ENCODE peak calls at places on chromosome 20, in nine cellular contexts. Z is esophagus muscularis mucosa, B is ovary, D is transverse colon, Y is testis, R is spleen, C is uterus, A is sigmoid colon, U is erythroblast. I is an unnamed sample.

GRCh38 chr20:371755-372542 is 8.6 kb upstream of the TRIB3 start:
- DNase-seq in U (peak), Z (no peak), D (peak), C (peak), B (no peak), R (peak), Y (no peak), A (peak), I (no peak)

GRCh38 chr20:1718604-1719384 is 61.2 kb upstream of the SIRPG start:
- DNase-seq in Z (peak), C (peak), U (peak), B (no peak), D (no peak), R (no peak), Y (no peak), A (peak), I (peak)

GRCh38 chr20:24684954-24685691 is 215.7 kb downstream of the SYNDIG1 start:
- DNase-seq in R (peak), D (no peak), Z (no peak), U (no peak), C (no peak), A (peak), B (no peak), Y (no peak), I (peak)

GRCh38 chr20:2519115-2519815 is 10.6 kb upstream of the ZNF343 start:
- DNase-seq in C (no peak), D (no peak), B (no peak), R (no peak), A (no peak), Z (peak), U (no peak), Y (no peak), I (no peak)

GRCh38 chr20:63467294-63468083 is 5.0 kb downstream of the KCNQ2 start:
- DNase-seq in C (no peak), Z (no peak), Y (no peak), A (no peak), D (no peak), U (no peak), R (no peak), B (no peak), I (no peak)

GRCh38 chr20:47754301-47754700 is 31.0 kb downstream of the SULF2 start:
- DNase-seq in B (no peak), R (no peak), U (no peak), Z (no peak), A (no peak), Y (no peak), D (no peak), C (no peak), I (no peak)

GRCh38 chr20:34377072-34377847 is 14.2 kb downstream of the ITCH start:
- DNase-seq in U (no peak), D (no peak), B (no peak), Z (no peak), R (no peak), Y (no peak), A (no peak), C (no peak), I (no peak)

GRCh38 chr20:38599410-38599882 is 2.2 kb upstream of the ARHGAP40 start:
- DNase-seq in Z (no peak), U (peak), Y (peak), B (no peak), C (no peak), D (no peak), A (no peak), R (no peak), I (no peak)

GRCh38 chr20:36827541-36828279 is 48.2 kb upstream of the TLDC2 start:
- DNase-seq in B (no peak), A (peak), Y (peak), Z (no peak), U (no peak), R (no peak), D (no peak), C (no peak), I (no peak)

GRCh38 chr20:10002871-10003270 is 31.9 kb upstream of the ANKEF1 start:
- DNase-seq in Y (no peak), Z (no peak), D (no peak), C (no peak), A (no peak), R (no peak), U (no peak), B (no peak), I (no peak)

GRCh38 chr20:5100684-5101347 is 18.9 kb downstream of the PCNA start:
- DNase-seq in C (peak), U (peak), A (peak), D (peak), R (peak), Z (no peak), Y (peak), B (peak), I (peak)

GRCh38 chr20:61120595-61121515 is 131.2 kb upstream of the CDH4 start:
- DNase-seq in D (no peak), B (no peak), Z (no peak), R (no peak), A (no peak), C (no peak), U (peak), Y (peak), I (no peak)

GRCh38 chr20:61115627-61116026 is 136.4 kb upstream of the CDH4 start:
- DNase-seq in C (no peak), D (no peak), U (no peak), R (no peak), A (no peak), Z (no peak), Y (no peak), B (no peak), I (no peak)

GRCh38 chr20:61117725-61118124 is 134.3 kb upstream of the CDH4 start:
- DNase-seq in C (no peak), Y (no peak), B (no peak), R (no peak), Z (no peak), A (no peak), D (no peak), U (no peak), I (no peak)

GRCh38 chr20:61119263-61119662 is 132.8 kb upstream of the CDH4 start:
- DNase-seq in R (no peak), B (no peak), Y (no peak), U (no peak), D (no peak), C (no peak), Z (no peak), A (no peak), I (no peak)

GRCh38 chr20:61118429-61119224 is 133.4 kb upstream of the CDH4 start:
- DNase-seq in Y (no peak), B (no peak), C (no peak), Z (no peak), D (no peak), A (no peak), U (no peak), R (no peak), I (no peak)
- TF ChIP-seq POLR2A in Y (no peak), B (no peak), C (no peak), Z (no peak), D (no peak), A (no peak), U (no peak), R (no peak), I (no peak)

DNA sequence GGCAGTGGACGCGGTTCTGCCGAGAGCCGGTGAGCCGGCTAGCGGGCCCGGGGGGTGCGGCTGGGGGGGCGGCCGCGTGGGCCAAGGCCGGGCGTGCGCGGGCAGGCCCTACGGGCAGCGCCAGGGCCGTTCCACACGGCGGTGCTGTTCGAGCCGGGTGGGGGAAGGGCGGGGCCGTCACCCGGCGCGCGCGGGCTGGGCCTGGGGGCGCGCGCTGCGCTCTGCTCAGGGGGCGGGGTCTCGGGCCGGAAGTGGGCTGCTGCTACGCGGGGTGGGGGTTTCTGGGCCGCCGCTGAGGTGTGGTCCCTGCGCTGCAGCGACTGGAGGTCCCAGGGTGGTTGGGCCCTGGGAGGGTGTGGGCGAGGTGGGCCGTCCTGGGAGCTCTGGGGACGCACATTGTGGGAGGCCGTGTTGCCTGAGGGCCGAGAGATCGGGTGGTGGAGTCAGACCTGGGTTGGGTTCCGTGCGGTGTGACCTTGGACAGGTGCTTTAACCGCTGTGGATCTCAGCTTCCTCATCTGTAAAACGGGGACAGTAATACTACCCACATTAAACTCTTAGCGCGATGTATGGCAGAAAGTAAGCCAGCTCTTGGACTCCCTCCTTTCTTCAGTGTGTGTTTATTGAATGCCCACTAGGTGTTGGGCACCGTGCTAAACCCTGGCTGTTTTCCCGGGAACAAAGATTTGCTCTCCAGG is 395 bp downstream of the MAPRE1 start:
- DNase-seq in Z (no peak), U (peak), Y (peak), B (peak), A (no peak), D (no peak), R (peak), C (peak), I (peak)
- TF ChIP-seq POLR2A in Z (no peak), U (peak), Y (no peak), B (peak), A (no peak), D (peak), R (no peak), C (peak), I (no peak)

GRCh38 chr20:33013701-33014326 is 6.3 kb downstream of the BPIFB2 start:
- DNase-seq in A (no peak), D (no peak), Y (no peak), R (peak), B (no peak), U (no peak), C (no peak), Z (no peak), I (no peak)
- TF ChIP-seq POLR2A in A (no peak), D (no peak), Y (no peak), R (no peak), B (no peak), U (no peak), C (no peak), Z (no peak), I (no peak)

GRCh38 chr20:45951925-45952834 is 17.7 kb downstream of the PCIF1 start:
- DNase-seq in C (no peak), R (peak), A (no peak), U (no peak), Z (no peak), B (no peak), D (no peak), Y (no peak), I (no peak)
- TF ChIP-seq POLR2A in C (no peak), R (no peak), A (no peak), U (no peak), Z (no peak), B (no peak), D (no peak), Y (no peak), I (no peak)

DNA sequence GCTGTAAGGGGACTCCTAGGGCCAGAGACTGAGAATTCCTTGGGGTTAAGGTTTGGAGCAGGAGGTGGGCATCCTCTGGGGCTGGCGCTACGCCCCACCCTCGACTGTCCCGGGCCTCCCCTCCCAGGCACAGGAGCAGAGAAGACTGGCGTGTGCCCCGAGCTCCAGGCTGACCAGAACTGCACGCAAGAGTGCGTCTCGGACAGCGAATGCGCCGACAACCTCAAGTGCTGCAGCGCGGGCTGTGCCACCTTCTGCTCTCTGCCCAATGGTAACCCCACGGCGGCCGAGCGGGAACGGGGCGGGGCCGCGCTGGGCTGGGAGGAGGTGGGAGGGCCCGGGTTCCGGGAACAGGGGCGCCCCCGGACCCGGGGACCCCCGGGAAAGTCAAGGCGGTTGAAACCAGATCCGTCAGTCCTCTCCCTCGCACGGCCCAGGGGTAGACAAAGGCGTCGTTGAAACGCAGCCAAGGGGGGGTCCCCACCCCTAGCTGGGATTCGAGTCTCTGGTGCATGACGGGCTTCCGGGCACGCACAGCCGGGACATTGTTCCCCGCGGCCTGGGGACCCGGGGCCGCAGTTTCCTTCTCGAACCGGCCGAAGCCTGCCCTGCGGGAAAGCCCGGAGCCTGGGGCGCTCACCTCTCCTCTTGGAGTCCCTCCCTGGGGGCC is 844 bp downstream of the WFDC2 start:
- DNase-seq in Y (peak), Z (no peak), R (no peak), D (peak), U (no peak), B (peak), C (peak), A (peak), I (no peak)
- TF ChIP-seq POLR2A in Y (no peak), Z (no peak), R (no peak), D (peak), U (no peak), B (no peak), C (peak), A (peak), I (no peak)

GRCh38 chr20:44733341-44734069 is 12.2 kb upstream of the KCNK15 start:
- DNase-seq in U (peak), C (peak), Y (peak), Z (no peak), D (peak), A (peak), R (no peak), B (peak), I (no peak)
- TF ChIP-seq POLR2A in U (no peak), C (no peak), Y (no peak), Z (no peak), D (no peak), A (no peak), R (no peak), B (no peak), I (no peak)

I was measured in suprapubic skin.